ENCODE peak calls at places on chromosome 7, in four cellular contexts. One of them, this sample, is unnamed.

GRCh38 chr7:105890290-105890997 is 14.0 kb upstream of the ATXN7L1 start:
- DNase-seq in A549: no peak
- DNase-seq in transverse colon: no peak
- DNase-seq in esophagus muscularis mucosa: no peak
- DNase-seq in this sample: no peak

GRCh38 chr7:116293633-116294032 is 83.3 kb downstream of the TES start:
- DNase-seq in transverse colon: no peak
- DNase-seq in A549: no peak
- DNase-seq in esophagus muscularis mucosa: no peak
- DNase-seq in this sample: no peak

GRCh38 chr7:28236560-28236959 is 56.0 kb upstream of the JAZF1 start:
- DNase-seq in transverse colon: no peak
- DNase-seq in esophagus muscularis mucosa: no peak
- DNase-seq in A549: no peak
- DNase-seq in this sample: no peak

GRCh38 chr7:141291541-141291940 is 217.7 kb downstream of the TMEM178B start:
- DNase-seq in transverse colon: no peak
- DNase-seq in A549: no peak
- DNase-seq in esophagus muscularis mucosa: no peak
- DNase-seq in this sample: no peak

GRCh38 chr7:68929712-68930395 is 668.4 kb upstream of the AUTS2 start:
- DNase-seq in A549: peak; percentile 57
- DNase-seq in transverse colon: no peak
- DNase-seq in esophagus muscularis mucosa: no peak
- DNase-seq in this sample: no peak

GRCh38 chr7:158303121-158303520 is 284.5 kb downstream of the PTPRN2 start:
- DNase-seq in A549: no peak
- DNase-seq in transverse colon: no peak
- DNase-seq in esophagus muscularis mucosa: no peak
- DNase-seq in this sample: no peak

GRCh38 chr7:28748346-28748745 is 209.8 kb downstream of the TRIL start:
- DNase-seq in A549: no peak
- DNase-seq in esophagus muscularis mucosa: no peak
- DNase-seq in transverse colon: no peak
- DNase-seq in this sample: no peak

GRCh38 chr7:96538632-96539031 is 171.0 kb downstream of the SEM1 start:
- DNase-seq in transverse colon: no peak
- DNase-seq in esophagus muscularis mucosa: no peak
- DNase-seq in A549: no peak
- DNase-seq in this sample: no peak

GRCh38 chr7:50858528-50859245 is 76.0 kb upstream of the GRB10 start:
- DNase-seq in esophagus muscularis mucosa: no peak
- DNase-seq in transverse colon: no peak
- DNase-seq in A549: no peak
- DNase-seq in this sample: no peak

GRCh38 chr7:99420213-99420612 is 11.4 kb downstream of the BUD31 start:
- DNase-seq in transverse colon: no peak
- DNase-seq in A549: no peak
- DNase-seq in esophagus muscularis mucosa: no peak
- DNase-seq in this sample: no peak

GRCh38 chr7:15839415-15840100 is 153.1 kb upstream of the MEOX2 start:
- DNase-seq in esophagus muscularis mucosa: no peak
- DNase-seq in A549: no peak
- DNase-seq in transverse colon: no peak
- DNase-seq in this sample: no peak

GRCh38 chr7:112282476-112283188 is 76.1 kb downstream of the ZNF277 start:
- DNase-seq in transverse colon: no peak
- DNase-seq in A549: no peak
- DNase-seq in esophagus muscularis mucosa: no peak
- DNase-seq in this sample: no peak

GRCh38 chr7:108103566-108104298 is 26.4 kb downstream of the LAMB4 start:
- DNase-seq in transverse colon: no peak
- DNase-seq in esophagus muscularis mucosa: peak; percentile 29
- DNase-seq in A549: peak; percentile 48
- DNase-seq in this sample: no peak

GRCh38 chr7:78167825-78168224 is 369.3 kb downstream of the PHTF2 start:
- DNase-seq in transverse colon: no peak
- DNase-seq in esophagus muscularis mucosa: no peak
- DNase-seq in A549: no peak
- DNase-seq in this sample: no peak

GRCh38 chr7:105011771-105012502 is 2.1 kb upstream of the KMT2E start:
- DNase-seq in esophagus muscularis mucosa: no peak
- DNase-seq in transverse colon: peak; percentile 48
- DNase-seq in A549: peak; percentile 27
- DNase-seq in this sample: peak; percentile 57

GRCh38 chr7:158707610-158708009 is 3.0 kb upstream of the NCAPG2 start:
- DNase-seq in esophagus muscularis mucosa: no peak
- DNase-seq in A549: peak; percentile 33
- DNase-seq in transverse colon: no peak
- DNase-seq in this sample: no peak

GRCh38 chr7:43700059-43700501 is 29.2 kb downstream of the COA1 start:
- DNase-seq in A549: peak; percentile 56
- DNase-seq in esophagus muscularis mucosa: no peak
- DNase-seq in transverse colon: no peak
- DNase-seq in this sample: no peak

GRCh38 chr7:53326634-53327033 is 291.2 kb downstream of the POM121L12 start:
- DNase-seq in transverse colon: no peak
- DNase-seq in A549: no peak
- DNase-seq in esophagus muscularis mucosa: no peak
- DNase-seq in this sample: no peak

GRCh38 chr7:144386741-144387140 is 16.8 kb downstream of the NOBOX start:
- DNase-seq in transverse colon: no peak
- DNase-seq in A549: no peak
- DNase-seq in esophagus muscularis mucosa: no peak
- DNase-seq in this sample: no peak

GRCh38 chr7:7707756-7708310 is 10.6 kb downstream of the RPA3 start:
- DNase-seq in transverse colon: no peak
- DNase-seq in esophagus muscularis mucosa: no peak
- DNase-seq in A549: no peak
- DNase-seq in this sample: no peak

GRCh38 chr7:16919440-16919839 is 37.7 kb upstream of the AGR3 start:
- DNase-seq in transverse colon: no peak
- DNase-seq in A549: no peak
- DNase-seq in esophagus muscularis mucosa: no peak
- DNase-seq in this sample: no peak

GRCh38 chr7:47635091-47636090 is 53.5 kb upstream of the TNS3 start:
- DNase-seq in A549: peak; percentile 83
- DNase-seq in transverse colon: peak; percentile 64
- DNase-seq in esophagus muscularis mucosa: no peak
- DNase-seq in this sample: peak; percentile 72

GRCh38 chr7:7920481-7920880 is 48.1 kb upstream of the GLCCI1 start:
- DNase-seq in transverse colon: peak; percentile 54
- DNase-seq in esophagus muscularis mucosa: no peak
- DNase-seq in A549: no peak
- DNase-seq in this sample: peak; percentile 44

GRCh38 chr7:137591444-137591843 is 247.9 kb upstream of the PTN start:
- DNase-seq in A549: peak; percentile 7
- DNase-seq in transverse colon: no peak
- DNase-seq in esophagus muscularis mucosa: no peak
- DNase-seq in this sample: no peak

GRCh38 chr7:102424129-102424551 is 9.2 kb upstream of the ORAI2 start:
- DNase-seq in transverse colon: no peak
- DNase-seq in A549: no peak
- DNase-seq in esophagus muscularis mucosa: no peak
- DNase-seq in this sample: no peak

GRCh38 chr7:55366461-55367138 is 1.5 kb downstream of the LANCL2 start:
- DNase-seq in A549: peak; percentile 37
- DNase-seq in esophagus muscularis mucosa: no peak
- DNase-seq in transverse colon: no peak
- DNase-seq in this sample: no peak

GRCh38 chr7:750111-750905 is 23.2 kb upstream of the PRKAR1B start:
- DNase-seq in esophagus muscularis mucosa: no peak
- DNase-seq in transverse colon: no peak
- DNase-seq in A549: no peak
- DNase-seq in this sample: peak; percentile 33

GRCh38 chr7:31497501-31497900 is 16.4 kb upstream of the ITPRID1 start:
- DNase-seq in esophagus muscularis mucosa: no peak
- DNase-seq in transverse colon: no peak
- DNase-seq in A549: no peak
- DNase-seq in this sample: no peak

GRCh38 chr7:122803851-122804250 is 82.4 kb downstream of the CADPS2 start:
- DNase-seq in transverse colon: no peak
- DNase-seq in esophagus muscularis mucosa: no peak
- DNase-seq in A549: no peak
- DNase-seq in this sample: no peak

GRCh38 chr7:122802211-122802833 is 83.9 kb downstream of the CADPS2 start:
- DNase-seq in A549: no peak
- DNase-seq in transverse colon: no peak
- DNase-seq in esophagus muscularis mucosa: no peak
- DNase-seq in this sample: no peak

DNA sequence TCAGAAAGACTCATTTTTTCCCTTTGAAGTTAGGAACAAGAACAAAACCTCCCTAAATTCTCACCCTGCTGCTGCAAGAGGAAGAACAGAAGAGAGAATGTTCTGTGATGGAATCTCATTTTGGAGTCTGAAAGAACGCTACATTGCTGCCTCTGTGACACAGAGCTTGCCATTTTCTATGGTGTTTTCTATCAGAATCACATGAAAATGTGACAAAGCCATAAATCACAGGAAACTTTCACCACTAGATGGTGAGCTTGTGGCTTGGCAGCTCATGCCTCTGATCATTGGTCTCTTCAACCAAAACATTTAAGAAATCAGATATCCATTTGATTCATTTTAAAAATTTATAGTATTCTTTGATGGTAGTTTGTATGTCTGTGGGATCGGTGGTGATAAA is 82.9 kb downstream of the CADPS2 start:
- DNase-seq in transverse colon: no peak
- DNase-seq in esophagus muscularis mucosa: no peak
- DNase-seq in A549: peak; percentile 9
- DNase-seq in this sample: no peak
- TF ChIP-seq CTCF in transverse colon: no peak
- TF ChIP-seq CTCF in esophagus muscularis mucosa: peak; percentile 25
- TF ChIP-seq CTCF in A549: peak; percentile 36
- TF ChIP-seq CTCF in this sample: no peak

DNA sequence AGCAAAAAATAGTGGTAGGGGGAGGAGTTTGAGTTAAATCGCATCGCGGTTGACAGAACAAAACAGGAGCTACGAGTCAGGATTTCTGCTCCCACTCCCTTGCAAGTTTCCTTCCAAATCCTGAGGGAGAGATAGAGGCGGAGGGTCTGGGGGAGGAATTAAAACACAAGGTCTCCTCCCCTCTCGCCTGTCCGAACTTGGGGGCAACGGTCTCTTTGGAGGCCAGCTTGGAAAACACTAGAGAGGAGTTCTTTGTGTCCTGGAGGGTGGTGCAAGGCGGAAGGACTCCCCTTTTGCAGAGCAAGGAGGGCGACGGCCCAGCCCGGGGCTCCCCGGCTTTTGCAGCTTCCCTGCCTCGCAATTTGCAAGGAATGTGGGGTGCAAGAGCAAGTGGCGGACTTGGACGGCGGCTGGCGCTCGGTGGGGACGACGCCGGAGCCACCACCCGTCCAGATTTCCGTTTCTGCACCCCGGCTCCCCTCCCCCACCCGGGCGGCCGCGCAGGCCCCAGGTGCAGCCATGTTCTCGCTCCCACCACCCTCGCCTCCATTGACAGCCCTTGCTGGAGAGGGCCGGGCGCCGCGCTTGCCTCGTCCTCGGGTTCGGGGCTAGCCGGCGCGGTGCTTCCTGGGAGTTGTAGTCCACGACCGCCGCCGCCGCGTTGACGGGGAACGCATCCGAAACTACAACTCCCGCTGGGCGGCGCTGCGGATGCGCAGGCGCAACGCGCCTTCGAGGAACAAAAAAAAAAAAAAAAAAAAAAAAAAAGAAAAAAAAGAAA is 417 bp upstream of the GTF2I start:
- DNase-seq in A549: peak; percentile 98
- DNase-seq in transverse colon: peak; percentile 99
- DNase-seq in esophagus muscularis mucosa: peak; percentile 99
- DNase-seq in this sample: peak; percentile 99
- TF ChIP-seq POLR2A in A549: peak; percentile 64
- TF ChIP-seq POLR2A in transverse colon: peak; percentile 79
- TF ChIP-seq POLR2A in esophagus muscularis mucosa: no peak
- TF ChIP-seq POLR2A in this sample: peak; percentile 63

GRCh38 chr7:149870701-149871483 is 2.9 kb upstream of the ATP6V0E2 start:
- DNase-seq in esophagus muscularis mucosa: no peak
- DNase-seq in transverse colon: no peak
- DNase-seq in A549: no peak
- DNase-seq in this sample: no peak

GRCh38 chr7:149873074-149873967 is 448 bp upstream of the ATP6V0E2 start:
- DNase-seq in transverse colon: peak; percentile 96
- DNase-seq in A549: peak; percentile 94
- DNase-seq in esophagus muscularis mucosa: peak; percentile 98
- DNase-seq in this sample: peak; percentile 96

GRCh38 chr7:149871576-149871975 is 2.2 kb upstream of the ATP6V0E2 start:
- DNase-seq in esophagus muscularis mucosa: no peak
- DNase-seq in transverse colon: no peak
- DNase-seq in A549: no peak
- DNase-seq in this sample: no peak

GRCh38 chr7:149873968-149874643 is at the start of gene ATP6V0E2:
- DNase-seq in A549: no peak
- DNase-seq in transverse colon: no peak
- DNase-seq in esophagus muscularis mucosa: peak; percentile 47
- DNase-seq in this sample: peak; percentile 62

DNA sequence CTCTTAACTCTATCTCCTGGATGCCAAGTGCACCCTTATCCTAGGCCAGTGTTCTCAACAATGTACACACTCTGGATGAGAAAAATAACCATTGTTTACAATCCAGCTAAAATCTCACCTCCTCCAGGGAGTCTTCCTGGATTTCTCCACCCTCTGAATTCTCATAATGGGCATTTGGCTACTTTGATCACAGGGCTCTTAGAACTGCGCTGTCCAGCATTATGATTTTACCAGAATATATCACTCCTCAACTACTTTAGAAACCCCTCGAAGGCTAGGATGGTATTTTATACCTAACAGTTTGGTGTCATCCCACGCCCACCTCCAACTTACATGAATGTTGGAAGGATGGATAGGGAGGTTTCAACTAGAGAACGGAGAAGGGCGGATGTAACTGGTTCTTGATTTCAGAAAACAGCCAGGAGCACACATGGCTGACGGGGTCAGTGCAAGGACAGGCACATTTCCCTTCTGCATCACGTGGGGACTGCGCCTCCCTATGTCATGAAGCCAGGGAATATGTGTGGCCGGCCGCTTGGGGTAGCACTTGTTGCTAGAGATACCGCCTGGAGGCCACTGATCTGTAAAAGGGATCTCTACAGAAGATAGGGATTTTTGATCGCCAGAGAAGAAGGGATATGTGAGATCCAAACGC is 1.2 kb upstream of the ATP6V0E2 start:
- DNase-seq in esophagus muscularis mucosa: peak; percentile 97
- DNase-seq in A549: peak; percentile 89
- DNase-seq in transverse colon: peak; percentile 77
- DNase-seq in this sample: no peak
- TF ChIP-seq CTCF in esophagus muscularis mucosa: peak; percentile 16
- TF ChIP-seq CTCF in A549: no peak
- TF ChIP-seq CTCF in transverse colon: no peak
- TF ChIP-seq CTCF in this sample: no peak

DNA sequence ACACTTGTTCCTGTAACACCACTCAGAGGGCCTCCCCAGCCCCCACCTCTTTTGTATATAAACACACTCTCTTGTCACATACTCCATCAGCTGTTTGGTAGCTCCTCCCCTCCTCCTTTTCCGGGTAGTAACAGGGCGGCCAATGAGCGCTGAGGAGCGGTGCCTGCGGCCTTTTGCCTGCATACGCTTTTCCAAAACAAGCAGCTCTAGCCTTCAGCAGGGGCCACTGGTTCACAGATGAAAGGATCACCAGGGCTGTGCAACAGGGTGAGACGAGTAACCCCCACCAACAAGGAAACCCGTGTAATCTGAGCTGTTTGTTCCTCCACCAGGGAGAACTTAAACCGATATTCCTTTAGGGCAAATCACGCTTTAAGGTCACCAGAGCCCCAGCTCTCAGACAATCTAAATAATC is 3.9 kb downstream of the UBE2H start:
- DNase-seq in esophagus muscularis mucosa: peak; percentile 97
- DNase-seq in transverse colon: peak; percentile 92
- DNase-seq in A549: peak; percentile 94
- DNase-seq in this sample: peak; percentile 95
- TF ChIP-seq POLR2A in esophagus muscularis mucosa: no peak
- TF ChIP-seq POLR2A in transverse colon: peak; percentile 82
- TF ChIP-seq POLR2A in A549: no peak
- TF ChIP-seq POLR2A in this sample: peak; percentile 56